ENCODE peak calls at places on chromosomes 2 and 18, in seven cellular contexts. L is NCI-H1694; S is OCI-LY7; A is stimulated activated CD4-positive, alpha-beta T cell treated with anti-CD3 and anti-CD28 coated beads, Interleukin-12 subunit alpha, Interleukin-12 subunit beta, amount 100 ng/mL, for 48 hours; C is iris pigment epithelial cell; F is left cardiac atrium; Y is adipocyte. H is an unnamed sample.

GRCh38 chr2:71608441-71608840 is 155.1 kb downstream of the DYSF start:
- DNase-seq in L (no peak), S (no peak), A (no peak), C (no peak), F (peak; percentile 4), Y (no peak), H (no peak)

GRCh38 chr2:149473538-149473937 is 114.0 kb downstream of the MMADHC start:
- DNase-seq in L (no peak), S (no peak), A (no peak), C (peak; percentile 48), F (no peak), Y (no peak), H (no peak)

GRCh38 chr18:6537468-6537867 is 122.8 kb upstream of the L3MBTL4 start:
- DNase-seq in L (no peak), S (no peak), A (no peak), C (peak; percentile 3), F (no peak), Y (no peak), H (no peak)

GRCh38 chr2:166784296-166784946 is 103.9 kb upstream of the XIRP2 start:
- DNase-seq in L (no peak), S (no peak), A (no peak), C (no peak), F (no peak), Y (no peak), H (no peak)

GRCh38 chr2:165113414-165113813 is 90.4 kb downstream of the SCN3A start:
- DNase-seq in L (peak; percentile 76), S (no peak), A (no peak), C (peak; percentile 6), F (no peak), Y (peak; percentile 53), H (no peak)

GRCh38 chr2:938181-939005 is 12.3 kb upstream of the SNTG2 start:
- DNase-seq in L (no peak), S (no peak), A (no peak), C (no peak), F (no peak), Y (no peak), H (no peak)

GRCh38 chr2:134774074-134774742 is 55.4 kb upstream of the TMEM163 start:
- DNase-seq in L (no peak), S (no peak), A (no peak), C (no peak), F (no peak), Y (no peak), H (no peak)

GRCh38 chr18:22167091-22167470 is 2.3 kb upstream of the GATA6 start:
- DNase-seq in L (no peak), S (no peak), A (no peak), C (no peak), F (peak; percentile 43), Y (no peak), H (no peak)

GRCh38 chr2:230758566-230759480 is 46.2 kb downstream of the CAB39 start:
- DNase-seq in L (no peak), S (no peak), A (no peak), C (peak; percentile 91), F (no peak), Y (peak; percentile 87), H (peak; percentile 80)

GRCh38 chr2:217916504-217917254 is 86.1 kb downstream of the TNS1 start:
- DNase-seq in L (no peak), S (no peak), A (no peak), C (no peak), F (no peak), Y (no peak), H (no peak)

GRCh38 chr2:26459991-26460612 is 17.8 kb downstream of the OTOF start:
- DNase-seq in L (no peak), S (no peak), A (no peak), C (no peak), F (no peak), Y (no peak), H (no peak)

H was measured in AG08395.